ENCODE peak calls at places on chromosomes 5 and 9, in six cellular contexts. One of them, this sample, is unnamed.

GRCh38 chr5:124742983-124743533 is 3.4 kb downstream of the ZNF608 start:
- DNase-seq in mucosa of descending colon: no peak
- DNase-seq in GM12865: peak; percentile 81
- DNase-seq in OCI-LY7: peak; percentile 50
- DNase-seq in pancreas: no peak
- DNase-seq in uterus: peak; percentile 62
- DNase-seq in this sample: no peak

GRCh38 chr9:81080185-81080584 is 609.2 kb downstream of the TLE1 start:
- DNase-seq in mucosa of descending colon: no peak
- DNase-seq in GM12865: no peak
- DNase-seq in OCI-LY7: no peak
- DNase-seq in pancreas: no peak
- DNase-seq in uterus: no peak
- DNase-seq in this sample: no peak

GRCh38 chr5:78530342-78531096 is 118.1 kb downstream of the LHFPL2 start:
- DNase-seq in mucosa of descending colon: no peak
- DNase-seq in GM12865: peak; percentile 55
- DNase-seq in OCI-LY7: no peak
- DNase-seq in pancreas: no peak
- DNase-seq in uterus: no peak
- DNase-seq in this sample: peak; percentile 69

GRCh38 chr5:107948377-107948776 is 277.6 kb upstream of the EFNA5 start:
- DNase-seq in mucosa of descending colon: no peak
- DNase-seq in GM12865: no peak
- DNase-seq in OCI-LY7: no peak
- DNase-seq in pancreas: no peak
- DNase-seq in uterus: no peak
- DNase-seq in this sample: no peak

GRCh38 chr9:111572945-111573604 is 26.4 kb downstream of the PTGR1 start:
- DNase-seq in mucosa of descending colon: no peak
- DNase-seq in GM12865: no peak
- DNase-seq in OCI-LY7: no peak
- DNase-seq in pancreas: no peak
- DNase-seq in uterus: no peak
- DNase-seq in this sample: no peak

GRCh38 chr9:87696641-87697040 is 29.3 kb upstream of the CTSL start:
- DNase-seq in mucosa of descending colon: no peak
- DNase-seq in GM12865: no peak
- DNase-seq in OCI-LY7: no peak
- DNase-seq in pancreas: no peak
- DNase-seq in uterus: no peak
- DNase-seq in this sample: no peak

GRCh38 chr5:142929602-142930001 is 159.4 kb downstream of the ARHGAP26 start:
- DNase-seq in mucosa of descending colon: no peak
- DNase-seq in GM12865: no peak
- DNase-seq in OCI-LY7: no peak
- DNase-seq in pancreas: no peak
- DNase-seq in uterus: no peak
- DNase-seq in this sample: no peak

GRCh38 chr5:27041372-27041771 is 3.0 kb upstream of the CDH9 start:
- DNase-seq in mucosa of descending colon: no peak
- DNase-seq in GM12865: no peak
- DNase-seq in OCI-LY7: no peak
- DNase-seq in pancreas: no peak
- DNase-seq in uterus: no peak
- DNase-seq in this sample: no peak

GRCh38 chr5:170353946-170354345 is 35.2 kb downstream of the KCNMB1 start:
- DNase-seq in mucosa of descending colon: no peak
- DNase-seq in GM12865: no peak
- DNase-seq in OCI-LY7: no peak
- DNase-seq in pancreas: no peak
- DNase-seq in uterus: peak; percentile 49
- DNase-seq in this sample: no peak

GRCh38 chr5:115988002-115988401 is 25.7 kb downstream of the LVRN start:
- DNase-seq in mucosa of descending colon: no peak
- DNase-seq in GM12865: peak; percentile 16
- DNase-seq in OCI-LY7: no peak
- DNase-seq in pancreas: no peak
- DNase-seq in uterus: no peak
- DNase-seq in this sample: no peak

GRCh38 chr9:71830131-71830530 is 61.8 kb upstream of the CEMIP2 start:
- DNase-seq in mucosa of descending colon: no peak
- DNase-seq in GM12865: no peak
- DNase-seq in OCI-LY7: no peak
- DNase-seq in pancreas: no peak
- DNase-seq in uterus: no peak
- DNase-seq in this sample: no peak

GRCh38 chr9:92141144-92142129 is 26.2 kb upstream of the SPTLC1 start:
- DNase-seq in mucosa of descending colon: no peak
- DNase-seq in GM12865: no peak
- DNase-seq in OCI-LY7: no peak
- DNase-seq in pancreas: no peak
- DNase-seq in uterus: no peak
- DNase-seq in this sample: no peak

GRCh38 chr9:133427658-133428348 is 5.6 kb downstream of the ADAMTS13 start:
- DNase-seq in mucosa of descending colon: no peak
- DNase-seq in GM12865: no peak
- DNase-seq in OCI-LY7: no peak
- DNase-seq in pancreas: no peak
- DNase-seq in uterus: no peak
- DNase-seq in this sample: no peak

GRCh38 chr5:142881076-142881466 is 110.9 kb downstream of the ARHGAP26 start:
- DNase-seq in mucosa of descending colon: no peak
- DNase-seq in GM12865: peak; percentile 49
- DNase-seq in OCI-LY7: peak; percentile 23
- DNase-seq in pancreas: no peak
- DNase-seq in uterus: no peak
- DNase-seq in this sample: peak; percentile 93

GRCh38 chr9:135890190-135890861 is 17.0 kb downstream of the CAMSAP1 start:
- DNase-seq in mucosa of descending colon: no peak
- DNase-seq in GM12865: no peak
- DNase-seq in OCI-LY7: no peak
- DNase-seq in pancreas: no peak
- DNase-seq in uterus: no peak
- DNase-seq in this sample: no peak

GRCh38 chr9:22976454-22976853 is 529.8 kb downstream of the DMRTA1 start:
- DNase-seq in mucosa of descending colon: no peak
- DNase-seq in GM12865: no peak
- DNase-seq in OCI-LY7: no peak
- DNase-seq in pancreas: no peak
- DNase-seq in uterus: no peak
- DNase-seq in this sample: no peak

GRCh38 chr5:143229896-143230675 is 173.4 kb downstream of the NR3C1 start:
- DNase-seq in mucosa of descending colon: no peak
- DNase-seq in GM12865: peak; percentile 94
- DNase-seq in OCI-LY7: peak; percentile 83
- DNase-seq in pancreas: no peak
- DNase-seq in uterus: no peak
- DNase-seq in this sample: no peak

GRCh38 chr5:53027913-53028312 is 38.8 kb downstream of the ITGA2 start:
- DNase-seq in mucosa of descending colon: no peak
- DNase-seq in GM12865: no peak
- DNase-seq in OCI-LY7: no peak
- DNase-seq in pancreas: no peak
- DNase-seq in uterus: peak; percentile 37
- DNase-seq in this sample: no peak

DNA sequence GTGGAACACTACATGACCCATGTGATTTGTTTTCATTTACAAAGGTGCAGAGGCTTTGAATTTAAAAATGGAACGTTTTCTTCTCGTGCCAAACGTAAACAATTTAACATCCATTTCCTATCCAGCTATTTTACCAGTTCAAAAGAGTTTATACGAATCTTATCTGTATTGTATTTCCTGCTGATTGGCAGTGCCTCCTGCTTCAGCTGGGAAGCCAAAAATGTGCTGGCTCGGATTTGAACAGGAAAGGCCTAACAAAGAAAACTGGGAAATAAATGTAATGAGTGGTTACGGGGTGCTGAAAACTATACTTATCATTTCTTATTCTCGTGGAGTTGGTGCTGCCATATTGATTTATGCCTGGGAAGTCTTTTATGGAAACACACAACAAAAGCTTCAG is 507.5 kb downstream of the RASEF start:
- DNase-seq in mucosa of descending colon: no peak
- DNase-seq in GM12865: no peak
- DNase-seq in OCI-LY7: no peak
- DNase-seq in pancreas: no peak
- DNase-seq in uterus: peak; percentile 26
- DNase-seq in this sample: no peak
- TF ChIP-seq CTCF in mucosa of descending colon: no peak
- TF ChIP-seq CTCF in GM12865: no peak
- TF ChIP-seq CTCF in OCI-LY7: no peak
- TF ChIP-seq CTCF in pancreas: no peak
- TF ChIP-seq CTCF in uterus: no peak
- TF ChIP-seq CTCF in this sample: no peak

GRCh38 chr5:167307042-167307441 is 984.4 kb upstream of the WWC1 start:
- DNase-seq in mucosa of descending colon: no peak
- DNase-seq in GM12865: no peak
- DNase-seq in OCI-LY7: no peak
- DNase-seq in pancreas: no peak
- DNase-seq in uterus: no peak
- DNase-seq in this sample: no peak
- TF ChIP-seq CTCF in mucosa of descending colon: no peak
- TF ChIP-seq CTCF in GM12865: no peak
- TF ChIP-seq CTCF in OCI-LY7: no peak
- TF ChIP-seq CTCF in pancreas: no peak
- TF ChIP-seq CTCF in uterus: no peak
- TF ChIP-seq CTCF in this sample: no peak

GRCh38 chr9:108367188-108367587 is 488.6 kb downstream of the ACTL7B start:
- DNase-seq in mucosa of descending colon: no peak
- DNase-seq in GM12865: no peak
- DNase-seq in OCI-LY7: no peak
- DNase-seq in pancreas: no peak
- DNase-seq in uterus: no peak
- DNase-seq in this sample: no peak
- TF ChIP-seq CTCF in mucosa of descending colon: no peak
- TF ChIP-seq CTCF in GM12865: no peak
- TF ChIP-seq CTCF in OCI-LY7: no peak
- TF ChIP-seq CTCF in pancreas: no peak
- TF ChIP-seq CTCF in uterus: no peak
- TF ChIP-seq CTCF in this sample: no peak

DNA sequence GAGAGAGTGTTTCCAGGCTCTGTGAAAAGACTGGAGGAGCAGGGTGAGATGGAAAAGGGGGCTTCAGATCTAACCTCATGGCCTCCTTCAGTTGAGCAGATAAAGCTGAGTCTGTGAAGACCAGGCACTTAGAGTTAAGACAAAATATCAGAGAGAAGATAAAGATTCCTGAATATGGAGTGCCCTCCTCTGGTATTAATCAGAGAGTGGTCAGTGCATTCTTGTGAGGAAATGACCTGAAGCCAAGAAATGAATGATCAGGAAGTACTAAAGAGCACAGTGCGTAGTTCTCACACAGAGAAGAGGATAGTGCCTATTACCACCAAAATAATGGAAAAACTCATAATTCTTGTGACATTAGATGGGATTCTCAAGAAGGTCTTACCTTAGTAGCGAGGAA is 1417.0 kb upstream of the ACO1 start:
- DNase-seq in mucosa of descending colon: no peak
- DNase-seq in GM12865: no peak
- DNase-seq in OCI-LY7: no peak
- DNase-seq in pancreas: no peak
- DNase-seq in uterus: no peak
- DNase-seq in this sample: no peak
- TF ChIP-seq CTCF in mucosa of descending colon: no peak
- TF ChIP-seq CTCF in GM12865: no peak
- TF ChIP-seq CTCF in OCI-LY7: no peak
- TF ChIP-seq CTCF in pancreas: no peak
- TF ChIP-seq CTCF in uterus: no peak
- TF ChIP-seq CTCF in this sample: no peak

GRCh38 chr9:89179535-89179919 is 909 bp upstream of the SHC3 start:
- DNase-seq in mucosa of descending colon: no peak
- DNase-seq in GM12865: no peak
- DNase-seq in OCI-LY7: no peak
- DNase-seq in pancreas: no peak
- DNase-seq in uterus: no peak
- DNase-seq in this sample: no peak
- TF ChIP-seq CTCF in mucosa of descending colon: no peak
- TF ChIP-seq CTCF in GM12865: no peak
- TF ChIP-seq CTCF in OCI-LY7: no peak
- TF ChIP-seq CTCF in pancreas: no peak
- TF ChIP-seq CTCF in uterus: no peak
- TF ChIP-seq CTCF in this sample: no peak

This sample was measured in CD14-positive monocyte.